ENCODE peak calls at places on chromosomes 5 and 9, in eight cellular contexts. M, U, N, K, O, Q, X and D are unnamed samples.

GRCh38 chr9:131809941-131810344 is 70.1 kb upstream of the RAPGEF1 start:
- DNase-seq in K (no peak), Q (no peak), M (no peak), N (no peak), X (no peak), O (peak; percentile 57), U (no peak), D (no peak)

GRCh38 chr5:133398646-133399081 is 213.7 kb downstream of the FSTL4 start:
- DNase-seq in X (peak; percentile 62), Q (no peak), O (no peak), U (no peak), N (peak; percentile 56), M (no peak), K (no peak), D (peak; percentile 61)

GRCh38 chr9:14372437-14373318 is 58.7 kb upstream of the NFIB start:
- DNase-seq in X (no peak), Q (peak; percentile 67), N (no peak), O (peak; percentile 68), U (no peak), M (no peak), K (no peak), D (no peak)

GRCh38 chr5:174916227-174916626 is 191.8 kb downstream of the MSX2 start:
- DNase-seq in M (no peak), K (no peak), Q (no peak), X (no peak), O (no peak), N (no peak), U (no peak), D (no peak)

GRCh38 chr5:4994994-4995393 is 145.1 kb upstream of the ADAMTS16 start:
- DNase-seq in K (no peak), N (no peak), O (peak; percentile 25), X (no peak), Q (no peak), U (no peak), M (no peak), D (no peak)

GRCh38 chr5:170751631-170752030 is 31.9 kb upstream of the GABRP start:
- DNase-seq in N (no peak), K (no peak), X (no peak), M (no peak), O (no peak), Q (no peak), U (no peak), D (no peak)

GRCh38 chr5:115816226-115817042 is at the start of gene CDO1:
- DNase-seq in K (peak; percentile 84), U (no peak), O (peak; percentile 80), X (peak; percentile 36), N (no peak), M (no peak), Q (no peak), D (peak; percentile 34)

GRCh38 chr9:109086221-109086620 is 33.5 kb downstream of the TMEM245 start:
- DNase-seq in O (peak; percentile 22), X (peak; percentile 15), Q (peak; percentile 27), N (peak; percentile 48), K (no peak), U (no peak), M (no peak), D (peak; percentile 48)

GRCh38 chr5:62585751-62586150 is 7.1 kb downstream of the LRRC70 start:
- DNase-seq in X (no peak), N (no peak), O (no peak), U (no peak), Q (no peak), M (no peak), K (no peak), D (no peak)

GRCh38 chr9:137582286-137582860 is 3.6 kb upstream of the DPH7 start:
- DNase-seq in N (no peak), O (peak; percentile 26), M (no peak), U (peak; percentile 57), X (no peak), K (peak; percentile 66), Q (peak; percentile 48), D (no peak)

GRCh38 chr5:170348069-170348702 is 41.0 kb downstream of the KCNMB1 start:
- DNase-seq in U (no peak), O (no peak), K (peak; percentile 37), N (no peak), Q (no peak), M (peak; percentile 55), X (no peak), D (no peak)

GRCh38 chr9:25917593-25918426 is 239.6 kb upstream of the TUSC1 start:
- DNase-seq in M (no peak), X (no peak), K (no peak), Q (no peak), U (no peak), N (no peak), O (no peak), D (no peak)

GRCh38 chr9:126336350-126337335 is 10.0 kb downstream of the MVB12B start:
- DNase-seq in X (no peak), K (no peak), O (no peak), U (no peak), M (no peak), N (no peak), Q (no peak), D (peak; percentile 7)

GRCh38 chr5:65482727-65483473 is 1.2 kb upstream of the ADAMTS6 start:
- DNase-seq in M (no peak), Q (peak; percentile 7), K (peak; percentile 46), U (peak; percentile 26), X (peak; percentile 33), N (peak; percentile 23), O (peak; percentile 79), D (no peak)

GRCh38 chr9:1051286-1052118 is 1.3 kb downstream of the DMRT2 start:
- DNase-seq in K (peak; percentile 83), Q (peak; percentile 65), U (peak; percentile 78), N (peak; percentile 56), X (peak; percentile 68), M (no peak), O (no peak), D (no peak)
- TF ChIP-seq CTCF in K (peak; percentile 52), Q (peak; percentile 45), U (peak; percentile 50), N (peak; percentile 23), X (peak; percentile 28), M (no peak), O (no peak), D (no peak)

DNA sequence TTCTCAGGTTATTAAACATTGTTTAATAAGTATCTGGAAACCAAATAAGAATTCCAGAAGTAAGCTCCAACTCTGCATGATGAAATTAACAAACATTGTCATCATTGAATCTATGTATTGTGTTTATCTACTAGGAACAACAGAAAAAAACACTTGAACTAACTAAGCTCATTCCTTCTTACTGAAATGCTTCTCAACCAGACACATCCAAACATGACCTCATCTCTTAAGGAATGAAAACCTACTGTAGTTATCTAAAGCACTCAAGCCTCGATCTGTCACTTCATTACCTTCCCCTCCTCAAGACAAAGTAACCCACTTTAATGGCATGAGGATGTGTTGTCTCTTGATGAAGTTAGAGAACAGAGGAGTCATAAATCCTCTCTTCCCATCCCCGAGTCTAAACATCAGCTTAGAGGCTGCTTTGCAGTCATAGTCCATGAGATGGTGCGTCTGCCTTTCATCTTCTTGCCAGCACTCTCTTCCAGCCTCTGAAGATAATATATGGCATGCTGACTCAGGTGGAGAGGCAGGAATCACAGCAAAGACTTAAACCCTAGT is 86.5 kb downstream of the CEMIP2 start:
- DNase-seq in M (no peak), X (no peak), O (peak; percentile 54), N (no peak), U (no peak), K (no peak), Q (peak; percentile 83), D (no peak)
- TF ChIP-seq CTCF in M (no peak), X (no peak), O (no peak), N (no peak), U (no peak), K (no peak), Q (no peak), D (no peak)

GRCh38 chr5:154072782-154073171 is 34.0 kb downstream of the MFAP3 start:
- DNase-seq in O (no peak), Q (no peak), U (no peak), X (no peak), N (no peak), K (no peak), M (no peak), D (no peak)
- TF ChIP-seq CTCF in O (no peak), Q (no peak), U (no peak), X (no peak), N (no peak), K (no peak), M (no peak), D (no peak)

GRCh38 chr9:18824095-18824666 is 208.8 kb downstream of the SAXO1 start:
- DNase-seq in N (peak; percentile 6), K (no peak), U (no peak), O (no peak), M (no peak), X (no peak), Q (peak; percentile 13), D (no peak)
- TF ChIP-seq CTCF in N (peak; percentile 35), K (peak; percentile 49), U (no peak), O (peak; percentile 15), M (no peak), X (peak; percentile 42), Q (peak; percentile 11), D (peak; percentile 9)